ENCODE peak calls at places on chromosomes 4 and X, in five cellular contexts. M, V, Z, S and B are unnamed samples.

GRCh38 chr4:155787113-155787710 is 28.4 kb downstream of the GUCY1B1 start:
- DNase-seq in Z (peak), V (peak), M (peak), S (no peak), B (peak)

GRCh38 chrX:101160001-101160400 is 59.6 kb upstream of the DRP2 start:
- DNase-seq in S (no peak), Z (no peak), M (no peak), V (no peak), B (no peak)

GRCh38 chr4:69147334-69147733 is 51.1 kb downstream of the UGT2B7 start:
- DNase-seq in V (no peak), M (no peak), Z (no peak), S (no peak), B (no peak)

GRCh38 chrX:55489315-55490009 is at the start of gene USP51:
- DNase-seq in M (peak), Z (peak), V (no peak), S (no peak), B (peak)

GRCh38 chr4:17619416-17620105 is 5.1 kb downstream of the MED28 start:
- DNase-seq in S (no peak), Z (no peak), M (peak), V (no peak), B (peak)

GRCh38 chr4:148716361-148717063 is 274.3 kb upstream of the NR3C2 start:
- DNase-seq in M (no peak), S (no peak), V (no peak), Z (no peak), B (no peak)

GRCh38 chr4:82801910-82802521 is 3.4 kb upstream of the SCD5 start:
- DNase-seq in Z (no peak), V (peak), S (no peak), M (peak), B (no peak)

GRCh38 chr4:789571-790465 is 36.1 kb downstream of the CPLX1 start:
- DNase-seq in V (no peak), M (no peak), Z (no peak), S (no peak), B (peak)

GRCh38 chr4:25884040-25884788 is 21.4 kb upstream of the SEL1L3 start:
- DNase-seq in S (no peak), Z (no peak), V (peak), M (peak), B (no peak)

GRCh38 chr4:14110407-14110806 is 482.9 kb upstream of the BOD1L1 start:
- DNase-seq in V (peak), Z (no peak), S (no peak), M (peak), B (no peak)

GRCh38 chr4:105972946-105973621 is 77.8 kb downstream of the NPNT start:
- DNase-seq in V (no peak), Z (no peak), M (no peak), S (no peak), B (no peak)

GRCh38 chr4:72209600-72209999 is 177.8 kb downstream of the NPFFR2 start:
- DNase-seq in V (peak), Z (peak), S (peak), M (no peak), B (no peak)

GRCh38 chr4:144709159-144709558 is 63.2 kb downstream of the HHIP start:
- DNase-seq in M (peak), Z (no peak), S (no peak), V (peak), B (peak)

GRCh38 chrX:50996930-50997329 is 86.4 kb downstream of the BMP15 start:
- DNase-seq in S (no peak), V (no peak), Z (no peak), M (no peak), B (no peak)

GRCh38 chr4:24748023-24748422 is 47.4 kb upstream of the SOD3 start:
- DNase-seq in V (no peak), M (no peak), S (no peak), Z (no peak), B (no peak)

GRCh38 chrX:14920196-14920595 is 47.0 kb downstream of the MOSPD2 start:
- DNase-seq in M (peak), V (no peak), S (no peak), Z (no peak), B (no peak)

GRCh38 chr4:814312-814850 is 11.5 kb downstream of the CPLX1 start:
- DNase-seq in M (no peak), Z (no peak), V (no peak), S (peak), B (no peak)

GRCh38 chr4:98625399-98625798 is 33.0 kb downstream of the TSPAN5 start:
- DNase-seq in V (peak), S (no peak), M (no peak), Z (no peak), B (peak)

GRCh38 chr4:48228887-48229462 is 40.7 kb downstream of the TEC start:
- DNase-seq in Z (no peak), V (no peak), M (peak), S (peak), B (no peak)

GRCh38 chr4:177308842-177309524 is 691 bp upstream of the NEIL3 start:
- DNase-seq in V (no peak), Z (no peak), M (no peak), S (no peak), B (peak)

GRCh38 chr4:188993871-188994270 is 854.6 kb downstream of the TRIML1 start:
- DNase-seq in V (no peak), Z (no peak), M (no peak), S (no peak), B (no peak)

GRCh38 chr4:94454405-94454804 is 2.7 kb downstream of the PDLIM5 start:
- DNase-seq in S (no peak), M (peak), V (peak), Z (no peak), B (peak)

GRCh38 chrX:116317409-116317808 is 119.0 kb upstream of the SLC6A14 start:
- DNase-seq in Z (peak), V (peak), S (no peak), M (no peak), B (no peak)

GRCh38 chrX:70970482-70970999 is 39.6 kb upstream of the SLC7A3 start:
- DNase-seq in S (no peak), V (peak), M (peak), Z (no peak), B (peak)

GRCh38 chr4:80007745-80008149 is 65.3 kb downstream of the ANTXR2 start:
- DNase-seq in M (no peak), S (no peak), Z (no peak), V (no peak), B (no peak)

GRCh38 chr4:80459918-80460473 is 124.5 kb downstream of the CFAP299 start:
- DNase-seq in V (no peak), Z (no peak), M (no peak), S (no peak), B (no peak)

GRCh38 chr4:4490041-4490440 is 51.8 kb downstream of the STX18 start:
- DNase-seq in M (peak), Z (no peak), V (no peak), S (no peak), B (no peak)

GRCh38 chr4:4888695-4889094 is 29.2 kb downstream of the MSX1 start:
- DNase-seq in S (no peak), V (no peak), M (no peak), Z (no peak), B (no peak)

DNA sequence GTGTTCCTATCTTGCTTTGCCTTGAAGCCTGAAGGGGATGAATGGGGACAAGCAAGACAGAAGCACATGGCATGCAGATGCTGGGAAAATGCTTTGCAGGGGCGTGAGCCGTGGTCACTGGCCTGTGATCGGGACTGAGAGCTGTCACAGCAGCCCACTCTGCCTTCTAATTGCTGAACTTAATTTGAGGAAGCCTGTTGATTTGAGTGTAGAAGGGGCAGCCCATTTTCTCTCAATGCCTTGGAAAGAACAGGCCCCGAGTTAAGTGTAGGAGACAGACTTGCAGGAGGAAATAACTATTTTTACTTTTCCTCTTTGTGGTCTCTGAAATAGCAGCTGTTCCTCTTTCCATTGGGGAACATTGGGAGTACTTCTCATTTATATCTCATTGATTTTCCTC is 26.1 kb upstream of the TBC1D1 start:
- DNase-seq in Z (no peak), V (no peak), M (no peak), S (no peak), B (no peak)
- H3K4me2 ChIP-seq in Z (no peak), V (no peak), M (no peak), S (no peak), B (no peak)

GRCh38 chr4:36944227-36944626 is 300.3 kb upstream of the NWD2 start:
- DNase-seq in M (no peak), S (no peak), Z (no peak), V (no peak), B (no peak)
- H3K4me2 ChIP-seq in M (no peak), S (no peak), Z (no peak), V (no peak), B (no peak)

GRCh38 chrX:120286733-120287512 is 24.3 kb downstream of the TMEM255A start:
- DNase-seq in M (no peak), V (no peak), S (no peak), Z (no peak), B (no peak)
- H3K4me2 ChIP-seq in M (no peak), V (no peak), S (no peak), Z (no peak), B (no peak)

GRCh38 chr4:169228076-169228475 is 42.7 kb downstream of the SH3RF1 start:
- DNase-seq in V (no peak), Z (no peak), S (no peak), M (no peak), B (no peak)

GRCh38 chr4:169225058-169225751 is 45.6 kb downstream of the SH3RF1 start:
- DNase-seq in V (peak), M (peak), Z (peak), S (peak), B (peak)

GRCh38 chr4:169225812-169226211 is 44.9 kb downstream of the SH3RF1 start:
- DNase-seq in M (peak), V (peak), Z (no peak), S (peak), B (no peak)

GRCh38 chr4:169229571-169230028 is 41.2 kb downstream of the SH3RF1 start:
- DNase-seq in V (peak), S (peak), M (peak), Z (peak), B (peak)

GRCh38 chr4:169226565-169226964 is 44.2 kb downstream of the SH3RF1 start:
- DNase-seq in M (no peak), Z (no peak), S (no peak), V (no peak), B (no peak)
- H3K4me2 ChIP-seq in M (no peak), Z (no peak), S (no peak), V (peak), B (peak)

GRCh38 chrX:140767646-140768045 is 58.1 kb downstream of the LINC00632 start:
- DNase-seq in Z (no peak), V (no peak), S (no peak), M (no peak), B (no peak)
- H3K4me2 ChIP-seq in Z (peak), V (no peak), S (no peak), M (no peak), B (peak)

GRCh38 chr4:76681996-76682395 is 215.9 kb downstream of the SOWAHB start:
- DNase-seq in Z (no peak), M (no peak), S (no peak), V (no peak), B (no peak)
- H3K4me2 ChIP-seq in Z (no peak), M (no peak), S (no peak), V (no peak), B (no peak)

GRCh38 chr4:153467897-153468262 is 1.7 kb downstream of the TMEM131L start:
- DNase-seq in V (no peak), S (no peak), M (no peak), Z (no peak), B (no peak)
- H3K4me2 ChIP-seq in V (peak), S (peak), M (peak), Z (peak), B (peak)

GRCh38 chrX:124362761-124363160 is 16.4 kb downstream of the SH2D1A start:
- DNase-seq in V (no peak), S (no peak), M (no peak), Z (no peak), B (no peak)

GRCh38 chrX:124358796-124359386 is 12.5 kb downstream of the SH2D1A start:
- DNase-seq in S (no peak), M (no peak), V (no peak), Z (no peak), B (no peak)

DNA sequence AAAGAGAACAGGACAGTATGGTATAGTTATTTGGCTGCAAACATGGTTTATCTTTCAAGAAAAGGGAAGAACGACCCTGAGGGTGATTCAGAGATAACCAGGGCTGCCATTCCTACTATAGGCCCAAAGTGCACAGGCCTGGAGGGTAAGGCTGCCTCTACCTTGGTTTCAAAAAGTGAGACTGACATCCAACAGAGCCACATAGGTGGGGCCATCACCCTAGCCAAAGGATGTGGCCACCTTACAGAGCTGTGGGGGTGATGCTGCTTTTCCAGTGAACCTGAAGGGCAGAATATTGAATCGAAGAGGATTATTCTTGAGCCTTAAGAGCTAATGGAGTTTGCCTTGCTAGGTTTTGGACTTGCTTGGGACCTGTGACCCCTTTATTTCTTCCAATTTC is 15.7 kb downstream of the SH2D1A start:
- DNase-seq in S (no peak), V (no peak), M (no peak), Z (no peak), B (no peak)
- H3K4me2 ChIP-seq in S (no peak), V (no peak), M (no peak), Z (no peak), B (no peak)